ENCODE peak calls at places on chromosomes 11 and 22, in nine cellular contexts. One of them, this sample, is unnamed. For H3K4me1, the result is how much of the 10 kb centered on the place peaks cover.

GRCh38 chr11:61735391-61735790 is 17.0 kb upstream of the MYRF start:
- DNase-seq in mesendoderm: no peak
- DNase-seq in cardiac muscle cell: no peak
- DNase-seq in GM23248: no peak
- DNase-seq in lung: no peak
- DNase-seq in Peyer's patch: no peak
- DNase-seq in colonic mucosa: no peak
- DNase-seq in neuronal stem cell: no peak
- DNase-seq in left ventricle myocardium inferior: no peak
- DNase-seq in this sample: no peak

GRCh38 chr11:110349109-110349996 is 52.9 kb upstream of the RDX start:
- DNase-seq in cardiac muscle cell: peak
- DNase-seq in colonic mucosa: no peak
- DNase-seq in neuronal stem cell: no peak
- DNase-seq in Peyer's patch: no peak
- DNase-seq in mesendoderm: no peak
- DNase-seq in GM23248: no peak
- DNase-seq in lung: no peak
- DNase-seq in left ventricle myocardium inferior: no peak
- DNase-seq in this sample: no peak

GRCh38 chr11:30788849-30789248 is 202.7 kb upstream of the MPPED2 start:
- DNase-seq in mesendoderm: no peak
- DNase-seq in colonic mucosa: no peak
- DNase-seq in neuronal stem cell: no peak
- DNase-seq in lung: no peak
- DNase-seq in cardiac muscle cell: no peak
- DNase-seq in GM23248: peak
- DNase-seq in Peyer's patch: no peak
- DNase-seq in left ventricle myocardium inferior: no peak
- DNase-seq in this sample: no peak

GRCh38 chr22:46110215-46110614 is 40.1 kb upstream of the PPARA start:
- DNase-seq in GM23248: peak
- DNase-seq in cardiac muscle cell: no peak
- DNase-seq in colonic mucosa: no peak
- DNase-seq in neuronal stem cell: no peak
- DNase-seq in left ventricle myocardium inferior: no peak
- DNase-seq in lung: no peak
- DNase-seq in Peyer's patch: no peak
- DNase-seq in mesendoderm: peak
- DNase-seq in this sample: no peak

GRCh38 chr22:27377501-27377900 is 424.1 kb downstream of the MN1 start:
- DNase-seq in Peyer's patch: no peak
- DNase-seq in GM23248: no peak
- DNase-seq in neuronal stem cell: no peak
- DNase-seq in mesendoderm: no peak
- DNase-seq in left ventricle myocardium inferior: no peak
- DNase-seq in lung: peak
- DNase-seq in cardiac muscle cell: no peak
- DNase-seq in colonic mucosa: no peak
- DNase-seq in this sample: no peak

GRCh38 chr22:46317646-46318045 is 17.9 kb upstream of the TRMU start:
- DNase-seq in cardiac muscle cell: no peak
- DNase-seq in left ventricle myocardium inferior: no peak
- DNase-seq in Peyer's patch: no peak
- DNase-seq in mesendoderm: no peak
- DNase-seq in colonic mucosa: no peak
- DNase-seq in neuronal stem cell: no peak
- DNase-seq in lung: no peak
- DNase-seq in GM23248: no peak
- DNase-seq in this sample: no peak

GRCh38 chr11:12235945-12236743 is 125.8 kb downstream of the MICAL2 start:
- DNase-seq in GM23248: peak
- DNase-seq in left ventricle myocardium inferior: no peak
- DNase-seq in cardiac muscle cell: peak
- DNase-seq in colonic mucosa: no peak
- DNase-seq in lung: no peak
- DNase-seq in mesendoderm: peak
- DNase-seq in neuronal stem cell: peak
- DNase-seq in Peyer's patch: no peak
- DNase-seq in this sample: peak

GRCh38 chr22:47918936-47919505 is 1156.6 kb downstream of the TBC1D22A start:
- DNase-seq in colonic mucosa: no peak
- DNase-seq in left ventricle myocardium inferior: no peak
- DNase-seq in lung: no peak
- DNase-seq in cardiac muscle cell: no peak
- DNase-seq in neuronal stem cell: peak
- DNase-seq in mesendoderm: no peak
- DNase-seq in GM23248: no peak
- DNase-seq in Peyer's patch: no peak
- DNase-seq in this sample: no peak

GRCh38 chr11:1113405-1114201 is 38.9 kb downstream of the MUC2 start:
- DNase-seq in cardiac muscle cell: no peak
- DNase-seq in lung: no peak
- DNase-seq in colonic mucosa: no peak
- DNase-seq in mesendoderm: no peak
- DNase-seq in neuronal stem cell: no peak
- DNase-seq in Peyer's patch: no peak
- DNase-seq in GM23248: no peak
- DNase-seq in left ventricle myocardium inferior: peak
- DNase-seq in this sample: no peak

GRCh38 chr22:37746366-37747089 is 49.7 kb downstream of the TRIOBP start:
- DNase-seq in colonic mucosa: peak
- DNase-seq in left ventricle myocardium inferior: peak
- DNase-seq in lung: no peak
- DNase-seq in Peyer's patch: no peak
- DNase-seq in cardiac muscle cell: no peak
- DNase-seq in GM23248: peak
- DNase-seq in mesendoderm: peak
- DNase-seq in neuronal stem cell: peak
- DNase-seq in this sample: no peak

GRCh38 chr11:68312117-68312779 is at the start of gene LRP5:
- DNase-seq in neuronal stem cell: no peak
- DNase-seq in GM23248: peak
- DNase-seq in left ventricle myocardium inferior: peak
- DNase-seq in Peyer's patch: no peak
- DNase-seq in mesendoderm: no peak
- DNase-seq in colonic mucosa: no peak
- DNase-seq in lung: no peak
- DNase-seq in cardiac muscle cell: peak
- DNase-seq in this sample: no peak

GRCh38 chr11:71342116-71342515 is 89.7 kb upstream of the SHANK2 start:
- DNase-seq in lung: no peak
- DNase-seq in GM23248: peak
- DNase-seq in left ventricle myocardium inferior: no peak
- DNase-seq in cardiac muscle cell: peak
- DNase-seq in neuronal stem cell: no peak
- DNase-seq in mesendoderm: no peak
- DNase-seq in colonic mucosa: no peak
- DNase-seq in Peyer's patch: no peak
- DNase-seq in this sample: no peak

GRCh38 chr11:17741487-17741886 is 6.9 kb downstream of the KCNC1 start:
- DNase-seq in Peyer's patch: no peak
- DNase-seq in mesendoderm: no peak
- DNase-seq in GM23248: no peak
- DNase-seq in colonic mucosa: no peak
- DNase-seq in left ventricle myocardium inferior: no peak
- DNase-seq in lung: no peak
- DNase-seq in cardiac muscle cell: no peak
- DNase-seq in neuronal stem cell: no peak
- DNase-seq in this sample: no peak

GRCh38 chr11:94128746-94129504 is at the start of gene PANX1:
- DNase-seq in neuronal stem cell: peak
- DNase-seq in left ventricle myocardium inferior: peak
- DNase-seq in lung: peak
- DNase-seq in cardiac muscle cell: peak
- DNase-seq in GM23248: peak
- DNase-seq in mesendoderm: peak
- DNase-seq in colonic mucosa: peak
- DNase-seq in Peyer's patch: peak
- DNase-seq in this sample: peak

GRCh38 chr22:42313204-42313603 is 42.8 kb upstream of the TCF20 start:
- DNase-seq in colonic mucosa: no peak
- DNase-seq in cardiac muscle cell: no peak
- DNase-seq in lung: no peak
- DNase-seq in mesendoderm: peak
- DNase-seq in neuronal stem cell: no peak
- DNase-seq in GM23248: no peak
- DNase-seq in left ventricle myocardium inferior: no peak
- DNase-seq in Peyer's patch: no peak
- DNase-seq in this sample: no peak

GRCh38 chr22:42313804-42314581 is 43.5 kb upstream of the TCF20 start:
- DNase-seq in colonic mucosa: peak
- DNase-seq in lung: no peak
- DNase-seq in neuronal stem cell: peak
- DNase-seq in left ventricle myocardium inferior: peak
- DNase-seq in cardiac muscle cell: peak
- DNase-seq in mesendoderm: peak
- DNase-seq in Peyer's patch: peak
- DNase-seq in GM23248: no peak
- DNase-seq in this sample: peak

GRCh38 chr22:42315392-42315756 is 44.9 kb upstream of the TCF20 start:
- DNase-seq in mesendoderm: no peak
- DNase-seq in cardiac muscle cell: no peak
- DNase-seq in lung: no peak
- DNase-seq in GM23248: no peak
- DNase-seq in Peyer's patch: no peak
- DNase-seq in left ventricle myocardium inferior: no peak
- DNase-seq in neuronal stem cell: no peak
- DNase-seq in colonic mucosa: peak
- DNase-seq in this sample: no peak

GRCh38 chr22:42316988-42317387 is 46.5 kb upstream of the TCF20 start:
- DNase-seq in left ventricle myocardium inferior: peak
- DNase-seq in mesendoderm: no peak
- DNase-seq in lung: peak
- DNase-seq in GM23248: peak
- DNase-seq in colonic mucosa: peak
- DNase-seq in Peyer's patch: peak
- DNase-seq in neuronal stem cell: no peak
- DNase-seq in cardiac muscle cell: peak
- DNase-seq in this sample: no peak

GRCh38 chr22:42314709-42315391 is 44.4 kb upstream of the TCF20 start:
- DNase-seq in Peyer's patch: no peak
- DNase-seq in left ventricle myocardium inferior: no peak
- DNase-seq in mesendoderm: no peak
- DNase-seq in lung: no peak
- DNase-seq in neuronal stem cell: no peak
- DNase-seq in colonic mucosa: no peak
- DNase-seq in cardiac muscle cell: no peak
- DNase-seq in GM23248: no peak
- DNase-seq in this sample: no peak
- H3K4me1 ChIP-seq in Peyer's patch: under half
- H3K4me1 ChIP-seq in left ventricle myocardium inferior: under half
- H3K4me1 ChIP-seq in mesendoderm: under half
- H3K4me1 ChIP-seq in lung: under half
- H3K4me1 ChIP-seq in neuronal stem cell: half or more
- H3K4me1 ChIP-seq in colonic mucosa: under half
- H3K4me1 ChIP-seq in cardiac muscle cell: half or more
- H3K4me1 ChIP-seq in GM23248: under half
- H3K4me1 ChIP-seq in this sample: under half

GRCh38 chr11:66109294-66109693 is 39.2 kb downstream of the PACS1 start:
- DNase-seq in neuronal stem cell: no peak
- DNase-seq in mesendoderm: no peak
- DNase-seq in Peyer's patch: no peak
- DNase-seq in cardiac muscle cell: no peak
- DNase-seq in lung: no peak
- DNase-seq in colonic mucosa: no peak
- DNase-seq in left ventricle myocardium inferior: no peak
- DNase-seq in GM23248: no peak
- DNase-seq in this sample: no peak
- H3K4me1 ChIP-seq in neuronal stem cell: under half
- H3K4me1 ChIP-seq in mesendoderm: under half
- H3K4me1 ChIP-seq in Peyer's patch: under half
- H3K4me1 ChIP-seq in cardiac muscle cell: under half
- H3K4me1 ChIP-seq in lung: under half
- H3K4me1 ChIP-seq in colonic mucosa: under half
- H3K4me1 ChIP-seq in left ventricle myocardium inferior: half or more
- H3K4me1 ChIP-seq in GM23248: half or more
- H3K4me1 ChIP-seq in this sample: under half

GRCh38 chr11:86696451-86696850 is 24.0 kb upstream of the ME3 start:
- DNase-seq in neuronal stem cell: no peak
- DNase-seq in colonic mucosa: no peak
- DNase-seq in GM23248: no peak
- DNase-seq in lung: no peak
- DNase-seq in Peyer's patch: no peak
- DNase-seq in mesendoderm: no peak
- DNase-seq in left ventricle myocardium inferior: no peak
- DNase-seq in cardiac muscle cell: no peak
- DNase-seq in this sample: no peak

GRCh38 chr11:86695391-86695790 is 23.0 kb upstream of the ME3 start:
- DNase-seq in GM23248: no peak
- DNase-seq in Peyer's patch: no peak
- DNase-seq in lung: no peak
- DNase-seq in neuronal stem cell: no peak
- DNase-seq in mesendoderm: no peak
- DNase-seq in colonic mucosa: no peak
- DNase-seq in left ventricle myocardium inferior: no peak
- DNase-seq in cardiac muscle cell: no peak
- DNase-seq in this sample: no peak

GRCh38 chr11:86698634-86699033 is 26.2 kb upstream of the ME3 start:
- DNase-seq in colonic mucosa: no peak
- DNase-seq in Peyer's patch: no peak
- DNase-seq in cardiac muscle cell: no peak
- DNase-seq in left ventricle myocardium inferior: no peak
- DNase-seq in neuronal stem cell: no peak
- DNase-seq in mesendoderm: peak
- DNase-seq in GM23248: no peak
- DNase-seq in lung: no peak
- DNase-seq in this sample: no peak

GRCh38 chr11:86693501-86693900 is 21.1 kb upstream of the ME3 start:
- DNase-seq in Peyer's patch: no peak
- DNase-seq in mesendoderm: no peak
- DNase-seq in GM23248: no peak
- DNase-seq in lung: no peak
- DNase-seq in cardiac muscle cell: peak
- DNase-seq in neuronal stem cell: no peak
- DNase-seq in left ventricle myocardium inferior: no peak
- DNase-seq in colonic mucosa: no peak
- DNase-seq in this sample: no peak

GRCh38 chr11:86696004-86696403 is 23.6 kb upstream of the ME3 start:
- DNase-seq in GM23248: peak
- DNase-seq in lung: no peak
- DNase-seq in mesendoderm: no peak
- DNase-seq in left ventricle myocardium inferior: no peak
- DNase-seq in neuronal stem cell: no peak
- DNase-seq in colonic mucosa: no peak
- DNase-seq in cardiac muscle cell: peak
- DNase-seq in Peyer's patch: no peak
- DNase-seq in this sample: no peak
- H3K4me1 ChIP-seq in GM23248: half or more
- H3K4me1 ChIP-seq in lung: under half
- H3K4me1 ChIP-seq in mesendoderm: under half
- H3K4me1 ChIP-seq in left ventricle myocardium inferior: under half
- H3K4me1 ChIP-seq in neuronal stem cell: under half
- H3K4me1 ChIP-seq in colonic mucosa: under half
- H3K4me1 ChIP-seq in cardiac muscle cell: under half
- H3K4me1 ChIP-seq in Peyer's patch: under half
- H3K4me1 ChIP-seq in this sample: under half

DNA sequence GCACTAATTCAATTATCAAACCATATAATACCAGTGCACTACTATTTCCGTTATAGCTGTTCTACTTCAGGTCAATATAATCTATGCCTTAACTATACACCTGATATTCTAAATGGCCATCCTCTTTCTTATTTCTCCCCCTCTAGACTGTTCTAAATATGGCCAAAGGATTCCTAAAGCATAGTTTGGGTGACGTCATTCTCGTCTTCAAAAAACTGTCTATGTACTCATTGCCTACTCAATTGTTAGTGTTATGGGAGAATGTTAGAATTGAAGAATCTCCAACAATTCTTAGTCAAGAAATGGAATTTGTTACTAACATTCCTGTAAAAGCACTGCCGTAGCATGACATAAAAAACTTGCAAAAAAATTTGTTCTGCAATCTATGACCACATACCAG is 431.1 kb upstream of the ANO3 start:
- DNase-seq in neuronal stem cell: no peak
- DNase-seq in lung: no peak
- DNase-seq in cardiac muscle cell: no peak
- DNase-seq in left ventricle myocardium inferior: no peak
- DNase-seq in GM23248: no peak
- DNase-seq in colonic mucosa: no peak
- DNase-seq in Peyer's patch: no peak
- DNase-seq in mesendoderm: no peak
- DNase-seq in this sample: no peak
- H3K4me1 ChIP-seq in neuronal stem cell: under half
- H3K4me1 ChIP-seq in lung: under half
- H3K4me1 ChIP-seq in cardiac muscle cell: under half
- H3K4me1 ChIP-seq in left ventricle myocardium inferior: under half
- H3K4me1 ChIP-seq in GM23248: under half
- H3K4me1 ChIP-seq in colonic mucosa: under half
- H3K4me1 ChIP-seq in Peyer's patch: under half
- H3K4me1 ChIP-seq in mesendoderm: under half
- H3K4me1 ChIP-seq in this sample: under half

This sample was measured in iPS DF 6.9.